ENCODE peak calls at places on chromosomes 13 and 19, in four cellular contexts. B is activated CD4-positive, CD25-positive, alpha-beta regulatory T cell; T is ACHN; I is stomach. F is an unnamed sample.

GRCh38 chr13:32309812-32310706 is 5.1 kb downstream of the ZAR1L start:
- DNase-seq in I (no peak), T (peak), B (no peak), F (no peak)

GRCh38 chr19:46546194-46546896 is 50.7 kb upstream of the PNMA8B start:
- DNase-seq in T (no peak), B (no peak), I (peak), F (peak)

GRCh38 chr13:103795892-103796478 is 729.8 kb upstream of the SLC10A2 start:
- DNase-seq in T (no peak), I (no peak), B (no peak), F (no peak)

GRCh38 chr19:39824143-39825092 is 9.5 kb downstream of the DYRK1B start:
- DNase-seq in B (peak), I (peak), T (no peak), F (peak)

GRCh38 chr13:107586216-107586615 is 629.1 kb downstream of the LIG4 start:
- DNase-seq in T (no peak), B (no peak), I (no peak), F (no peak)

GRCh38 chr13:106440846-106441245 is 94.6 kb downstream of the EFNB2 start:
- DNase-seq in I (no peak), T (no peak), B (no peak), F (no peak)

GRCh38 chr19:29294343-29294811 is 81.4 kb upstream of the UQCRFS1 start:
- DNase-seq in T (no peak), B (no peak), I (no peak), F (no peak)

GRCh38 chr19:27705896-27706295 is 1507.1 kb downstream of the UQCRFS1 start:
- DNase-seq in T (no peak), I (no peak), B (no peak), F (no peak)

GRCh38 chr19:34226036-34226435 is 28.3 kb upstream of the GARRE1 start:
- DNase-seq in B (no peak), I (no peak), T (no peak), F (no peak)

GRCh38 chr19:28334419-28334818 is 878.5 kb downstream of the UQCRFS1 start:
- DNase-seq in I (no peak), B (no peak), T (no peak), F (no peak)

GRCh38 chr13:60727140-60727539 is 330.1 kb downstream of the TDRD3 start:
- DNase-seq in I (no peak), T (no peak), B (no peak), F (no peak)

GRCh38 chr19:40663712-40664692 is 26.4 kb downstream of the NUMBL start:
- DNase-seq in T (no peak), I (no peak), B (no peak), F (no peak)

GRCh38 chr19:4027146-4027545 is 19.6 kb downstream of the PIAS4 start:
- DNase-seq in B (no peak), I (no peak), T (no peak), F (no peak)

GRCh38 chr19:30694156-30694555 is 322.0 kb downstream of the ZNF536 start:
- DNase-seq in I (no peak), T (no peak), B (no peak), F (no peak)

GRCh38 chr13:45737571-45738002 is 35.5 kb downstream of the CBY2 start:
- DNase-seq in T (peak), B (no peak), I (no peak), F (no peak)

GRCh38 chr13:75091707-75092106 is 390.3 kb downstream of the TBC1D4 start:
- DNase-seq in T (no peak), B (no peak), I (no peak), F (no peak)

GRCh38 chr19:19342086-19343015 is 21.7 kb downstream of the MAU2 start:
- DNase-seq in I (peak), T (peak), B (no peak), F (no peak)

GRCh38 chr19:33690461-33691427 is 69.0 kb downstream of the CHST8 start:
- DNase-seq in B (no peak), T (no peak), I (no peak), F (no peak)

GRCh38 chr19:45136507-45137178 is 24.1 kb downstream of the NKPD1 start:
- DNase-seq in B (no peak), T (no peak), I (no peak), F (no peak)

GRCh38 chr19:52722062-52723005 is 12.5 kb downstream of the ZNF611 start:
- DNase-seq in T (no peak), I (no peak), B (no peak), F (no peak)

GRCh38 chr13:98549006-98549727 is 27.7 kb downstream of the STK24 start:
- DNase-seq in B (no peak), I (no peak), T (no peak), F (no peak)

GRCh38 chr13:28497143-28497876 is 2.4 kb upstream of the FLT1 start:
- DNase-seq in I (no peak), T (no peak), B (no peak), F (no peak)

GRCh38 chr13:72400859-72401258 is 326.6 kb downstream of the MZT1 start:
- DNase-seq in B (no peak), I (no peak), T (no peak), F (no peak)

GRCh38 chr19:29532097-29532496 is 6.3 kb downstream of the VSTM2B start:
- DNase-seq in T (no peak), B (no peak), I (peak), F (no peak)

GRCh38 chr19:48571378-48572162 is 19.6 kb downstream of the SULT2B1 start:
- DNase-seq in I (peak), B (no peak), T (no peak), F (no peak)

GRCh38 chr19:6026390-6026897 is 48.5 kb upstream of the RANBP3 start:
- DNase-seq in I (no peak), T (no peak), B (no peak), F (no peak)

GRCh38 chr13:55307909-55308308 is 1832.8 kb upstream of the PRR20A start:
- DNase-seq in B (no peak), I (no peak), T (no peak), F (no peak)

GRCh38 chr13:39410089-39410901 is 192.7 kb downstream of the LHFPL6 start:
- DNase-seq in I (no peak), T (no peak), B (no peak), F (no peak)

GRCh38 chr13:43529796-43530195 is 257.0 kb downstream of the ENOX1 start:
- DNase-seq in I (no peak), T (no peak), B (no peak), F (no peak)

GRCh38 chr13:39415403-39415802 is 187.6 kb downstream of the LHFPL6 start:
- DNase-seq in I (no peak), T (peak), B (no peak), F (peak)

GRCh38 chr13:83221813-83222241 is 660.4 kb downstream of the SLITRK1 start:
- DNase-seq in T (no peak), I (no peak), B (no peak), F (no peak)

GRCh38 chr19:31356587-31357314 is 7.5 kb upstream of the TSHZ3 start:
- DNase-seq in B (peak), I (no peak), T (no peak), F (peak)

GRCh38 chr19:14031719-14032480 is at the start of gene IL27RA:
- DNase-seq in T (peak), B (peak), I (peak), F (peak)

F was measured in posterior cingulate gyrus.